ENCODE peak calls at places on chromosomes 1 and 21, in six cellular contexts. Q is cardiac fibroblast, F is fibroblast of mammary gland, R is endothelial cell of umbilical vein, I is body of pancreas, O is Peyer's patch. B is an unnamed sample.

GRCh38 chr1:49333946-49334345 is 557.3 kb upstream of the BEND5 start:
- DNase-seq in Q (no peak), F (no peak), R (no peak), I (no peak), O (no peak), B (no peak)

GRCh38 chr1:14778882-14779594 is 180.6 kb downstream of the KAZN start:
- DNase-seq in Q (peak; percentile 2), F (peak; percentile 12), R (no peak), I (peak; percentile 67), O (peak; percentile 53), B (peak; percentile 48)

GRCh38 chr1:79193211-79194079 is 186.9 kb upstream of the ADGRL4 start:
- DNase-seq in Q (peak; percentile 95), F (peak; percentile 70), R (peak; percentile 92), I (no peak), O (no peak), B (peak; percentile 75)

GRCh38 chr1:27887215-27888035 is 15.1 kb downstream of the THEMIS2 start:
- DNase-seq in Q (no peak), F (no peak), R (no peak), I (no peak), O (peak; percentile 81), B (no peak)

GRCh38 chr1:26994772-26995625 is 1.5 kb downstream of the TRNP1 start:
- DNase-seq in Q (no peak), F (no peak), R (no peak), I (no peak), O (no peak), B (no peak)

GRCh38 chr1:109623601-109624161 is 4.0 kb downstream of the AMPD2 start:
- DNase-seq in Q (no peak), F (no peak), R (no peak), I (no peak), O (no peak), B (no peak)

GRCh38 chr1:237804516-237804915 is 86.2 kb downstream of the ZP4 start:
- DNase-seq in Q (no peak), F (no peak), R (no peak), I (no peak), O (no peak), B (no peak)

GRCh38 chr1:73673980-73674379 is 524.0 kb downstream of the LRRIQ3 start:
- DNase-seq in Q (no peak), F (no peak), R (peak; percentile 2), I (no peak), O (no peak), B (no peak)

GRCh38 chr1:905811-906531 is 17.8 kb upstream of the SAMD11 start:
- DNase-seq in Q (no peak), F (no peak), R (no peak), I (no peak), O (peak; percentile 46), B (no peak)

GRCh38 chr1:235586413-235586812 is 63.2 kb downstream of the GNG4 start:
- DNase-seq in Q (no peak), F (no peak), R (no peak), I (no peak), O (peak; percentile 31), B (no peak)

GRCh38 chr21:37292946-37293345 is 25.8 kb upstream of the VPS26C start:
- DNase-seq in Q (peak; percentile 44), F (peak; percentile 11), R (peak; percentile 92), I (no peak), O (no peak), B (peak; percentile 58)

GRCh38 chr21:46603228-46603627 is 1.7 kb downstream of the S100B start:
- DNase-seq in Q (no peak), F (no peak), R (no peak), I (no peak), O (no peak), B (no peak)

GRCh38 chr1:229060140-229060539 is 210.8 kb upstream of the RAB4A start:
- DNase-seq in Q (no peak), F (no peak), R (no peak), I (no peak), O (no peak), B (no peak)

GRCh38 chr1:76901158-76901767 is 34.0 kb downstream of the ST6GALNAC5 start:
- DNase-seq in Q (peak; percentile 73), F (peak; percentile 68), R (peak; percentile 41), I (peak; percentile 16), O (no peak), B (peak; percentile 84)

GRCh38 chr1:168236836-168237611 is 11.2 kb downstream of the SFT2D2 start:
- DNase-seq in Q (no peak), F (peak; percentile 69), R (no peak), I (no peak), O (no peak), B (no peak)

GRCh38 chr1:160097911-160098851 is at the start of gene IGSF8:
- DNase-seq in Q (peak; percentile 75), F (peak; percentile 60), R (peak; percentile 58), I (peak; percentile 82), O (peak; percentile 97), B (peak; percentile 81)

GRCh38 chr1:23562138-23562819 is 3.0 kb upstream of the ID3 start:
- DNase-seq in Q (peak; percentile 99), F (peak; percentile 98), R (peak; percentile 100), I (peak; percentile 94), O (peak; percentile 96), B (peak; percentile 99)

GRCh38 chr1:230679854-230680253 is 34.1 kb downstream of the AGT start:
- DNase-seq in Q (no peak), F (no peak), R (no peak), I (no peak), O (no peak), B (no peak)

GRCh38 chr1:1969505-1969900 is 34.1 kb downstream of the CFAP74 start:
- DNase-seq in Q (no peak), F (no peak), R (no peak), I (no peak), O (no peak), B (no peak)

GRCh38 chr1:64877598-64877997 is 88.8 kb downstream of the JAK1 start:
- DNase-seq in Q (no peak), F (no peak), R (no peak), I (peak; percentile 17), O (no peak), B (no peak)

GRCh38 chr1:54968581-54968980 is 11.8 kb upstream of the TMEM61 start:
- DNase-seq in Q (no peak), F (peak; percentile 39), R (no peak), I (no peak), O (peak; percentile 11), B (no peak)

GRCh38 chr1:51293898-51294515 is 36.4 kb downstream of the TTC39A start:
- DNase-seq in Q (no peak), F (no peak), R (no peak), I (no peak), O (no peak), B (no peak)

GRCh38 chr21:15797577-15798363 is 68.0 kb downstream of the USP25 start:
- DNase-seq in Q (no peak), F (no peak), R (no peak), I (no peak), O (no peak), B (peak; percentile 40)

GRCh38 chr21:15793109-15793508 is 63.3 kb downstream of the USP25 start:
- DNase-seq in Q (no peak), F (no peak), R (no peak), I (no peak), O (no peak), B (no peak)

GRCh38 chr21:15795533-15795932 is 65.8 kb downstream of the USP25 start:
- DNase-seq in Q (no peak), F (no peak), R (no peak), I (no peak), O (no peak), B (no peak)

GRCh38 chr21:15794277-15794912 is 64.6 kb downstream of the USP25 start:
- DNase-seq in Q (no peak), F (no peak), R (no peak), I (no peak), O (no peak), B (no peak)

GRCh38 chr21:15793547-15794235 is 63.9 kb downstream of the USP25 start:
- DNase-seq in Q (peak; percentile 53), F (peak; percentile 55), R (no peak), I (no peak), O (no peak), B (peak; percentile 56)
- TF ChIP-seq CTCF in Q (no peak), F (no peak), R (no peak), I (no peak), O (no peak), B (no peak)

GRCh38 chr1:13714851-13715250 is 14.9 kb downstream of the PRDM2 start:
- DNase-seq in Q (peak; percentile 12), F (peak; percentile 18), R (no peak), I (no peak), O (no peak), B (peak; percentile 28)
- TF ChIP-seq CTCF in Q (no peak), F (peak; percentile 35), R (peak; percentile 8), I (no peak), O (peak; percentile 5), B (peak; percentile 50)

DNA sequence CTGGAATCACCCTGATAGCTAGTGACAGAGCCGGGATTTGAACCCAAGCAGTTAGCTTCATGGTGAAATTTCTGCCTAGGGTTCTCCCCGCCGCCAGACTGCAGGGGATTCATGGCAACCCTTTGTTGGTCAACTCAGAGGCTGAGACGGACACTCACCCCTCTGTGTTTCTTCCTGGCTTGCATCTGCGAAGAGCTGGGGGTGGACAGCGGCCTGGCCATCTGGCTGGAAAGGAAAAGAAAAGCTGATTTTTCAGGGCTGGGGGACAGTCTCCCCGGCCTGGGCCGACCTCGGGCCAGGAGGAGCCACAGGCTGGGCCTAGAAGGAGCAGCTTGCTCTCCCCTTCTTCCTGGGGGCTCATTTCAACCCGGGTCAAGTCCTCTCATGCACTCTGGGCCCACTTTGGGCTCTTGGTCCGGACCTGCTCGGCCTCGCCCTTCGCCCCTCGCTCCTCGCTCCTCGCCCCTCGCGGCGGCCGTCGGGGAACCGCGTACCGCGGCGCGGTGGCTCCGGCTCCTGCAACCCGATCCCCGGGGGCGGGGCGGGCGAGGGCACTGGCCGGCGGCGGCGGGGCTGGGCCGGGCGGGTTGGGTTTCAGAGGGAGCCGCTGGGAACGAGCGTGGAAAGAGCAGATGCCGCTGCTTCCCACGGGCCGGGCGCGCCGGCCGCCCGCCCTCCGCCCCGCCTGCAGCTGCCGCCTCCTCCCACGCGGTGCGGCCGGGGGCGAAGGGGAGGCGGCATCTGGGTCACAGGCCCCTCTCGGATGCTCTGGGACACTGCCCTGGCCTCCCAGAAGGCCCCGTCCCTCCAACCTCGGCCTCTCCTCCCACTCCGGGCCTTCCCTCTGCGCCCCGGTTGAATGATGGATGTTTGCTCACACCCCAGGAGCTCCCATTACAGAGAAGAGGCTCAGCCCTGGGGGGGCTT is 6.7 kb downstream of the HEYL start:
- DNase-seq in Q (peak; percentile 57), F (peak; percentile 55), R (peak; percentile 38), I (peak; percentile 92), O (no peak), B (peak; percentile 72)
- TF ChIP-seq CTCF in Q (no peak), F (no peak), R (no peak), I (no peak), O (no peak), B (no peak)

GRCh38 chr1:99177465-99177864 is 86.8 kb upstream of the PLPPR4 start:
- DNase-seq in Q (peak; percentile 12), F (peak; percentile 3), R (no peak), I (no peak), O (no peak), B (peak; percentile 10)
- TF ChIP-seq CTCF in Q (no peak), F (peak; percentile 21), R (no peak), I (no peak), O (no peak), B (peak; percentile 14)

GRCh38 chr1:38152351-38153082 is 105.9 kb upstream of the POU3F1 start:
- DNase-seq in Q (no peak), F (peak; percentile 4), R (no peak), I (peak; percentile 17), O (no peak), B (no peak)
- TF ChIP-seq CTCF in Q (no peak), F (no peak), R (no peak), I (no peak), O (no peak), B (no peak)

GRCh38 chr1:39133340-39133684 is 71.2 kb upstream of the MACF1 start:
- DNase-seq in Q (no peak), F (no peak), R (no peak), I (no peak), O (no peak), B (no peak)
- TF ChIP-seq CTCF in Q (no peak), F (no peak), R (no peak), I (no peak), O (no peak), B (no peak)

B was measured in choroid plexus epithelial cell.